ENCODE peak calls at places on chromosomes 4 and X, in nine cellular contexts. J, Q, W, Z, V, C, Y, P and F are unnamed samples.

GRCh38 chr4:7429069-7429416 is 5.7 kb downstream of the PSAPL1 start:
- DNase-seq in J (no peak), Q (no peak), W (no peak), Z (no peak), V (no peak), C (no peak), Y (no peak), P (no peak), F (no peak)

GRCh38 chr4:94507708-94508107 is 56.0 kb downstream of the PDLIM5 start:
- DNase-seq in J (no peak), Q (peak), W (peak), Z (peak), V (peak), C (no peak), Y (peak), P (no peak), F (no peak)

GRCh38 chr4:34261799-34262314 is 1982.5 kb downstream of the ARAP2 start:
- DNase-seq in J (no peak), Q (no peak), W (no peak), Z (no peak), V (no peak), C (no peak), Y (no peak), P (no peak), F (no peak)

GRCh38 chr4:139603576-139604387 is 47.8 kb upstream of the SETD7 start:
- DNase-seq in J (no peak), Q (no peak), W (peak), Z (peak), V (peak), C (peak), Y (peak), P (peak), F (no peak)

GRCh38 chr4:17163156-17163555 is 264.7 kb upstream of the LDB2 start:
- DNase-seq in J (no peak), Q (no peak), W (no peak), Z (no peak), V (no peak), C (no peak), Y (no peak), P (no peak), F (no peak)

GRCh38 chr4:3860913-3861636 is 94.9 kb downstream of the ADRA2C start:
- DNase-seq in J (no peak), Q (no peak), W (no peak), Z (no peak), V (no peak), C (no peak), Y (no peak), P (no peak), F (no peak)

GRCh38 chr4:10926025-10926424 is 241.5 kb upstream of the CLNK start:
- DNase-seq in J (no peak), Q (peak), W (peak), Z (no peak), V (no peak), C (no peak), Y (no peak), P (no peak), F (no peak)

GRCh38 chr4:37767019-37767418 is 59.5 kb upstream of the PGM2 start:
- DNase-seq in J (no peak), Q (no peak), W (no peak), Z (no peak), V (no peak), C (no peak), Y (no peak), P (no peak), F (no peak)

GRCh38 chr4:55409468-55410171 is 13.9 kb downstream of the TMEM165 start:
- DNase-seq in J (no peak), Q (no peak), W (peak), Z (no peak), V (no peak), C (no peak), Y (peak), P (no peak), F (no peak)

GRCh38 chrX:97858592-97858991 is 974.9 kb downstream of the RPA4 start:
- DNase-seq in J (no peak), Q (no peak), W (peak), Z (no peak), V (no peak), C (no peak), Y (peak), P (no peak), F (no peak)

GRCh38 chrX:13571136-13571535 is 1.7 kb downstream of the EGFL6 start:
- DNase-seq in J (no peak), Q (no peak), W (peak), Z (no peak), V (no peak), C (no peak), Y (no peak), P (no peak), F (no peak)

GRCh38 chrX:23659339-23659738 is 8.0 kb upstream of the PRDX4 start:
- DNase-seq in J (no peak), Q (no peak), W (no peak), Z (no peak), V (no peak), C (no peak), Y (no peak), P (no peak), F (no peak)

GRCh38 chrX:40171513-40172168 is 73.9 kb upstream of the BCOR start:
- DNase-seq in J (no peak), Q (no peak), W (peak), Z (no peak), V (no peak), C (no peak), Y (no peak), P (no peak), F (peak)

GRCh38 chr4:40316333-40316781 is 18.8 kb upstream of the CHRNA9 start:
- DNase-seq in J (no peak), Q (peak), W (peak), Z (peak), V (no peak), C (no peak), Y (peak), P (peak), F (no peak)
- H3K4me3 ChIP-seq in J (peak), Q (peak), W (peak), Z (no peak), V (no peak), C (peak), Y (peak), P (peak), F (peak)

GRCh38 chr4:48483006-48483776 is at the start of gene SLC10A4:
- DNase-seq in J (no peak), Q (no peak), W (peak), Z (no peak), V (no peak), C (peak), Y (no peak), P (no peak), F (no peak)
- H3K4me3 ChIP-seq in J (peak), Q (peak), W (no peak), Z (no peak), V (peak), C (peak), Y (peak), P (no peak), F (peak)

GRCh38 chrX:10602646-10603045 is 17.7 kb downstream of the MID1 start:
- DNase-seq in J (no peak), Q (no peak), W (no peak), Z (no peak), V (no peak), C (no peak), Y (no peak), P (no peak), F (no peak)
- H3K4me3 ChIP-seq in J (no peak), Q (no peak), W (no peak), Z (no peak), V (no peak), C (no peak), Y (no peak), P (no peak), F (no peak)

GRCh38 chr4:188976644-188977115 is 837.4 kb downstream of the TRIML1 start:
- DNase-seq in J (no peak), Q (peak), W (peak), Z (no peak), V (no peak), C (no peak), Y (peak), P (peak), F (no peak)
- H3K4me3 ChIP-seq in J (no peak), Q (no peak), W (no peak), Z (no peak), V (no peak), C (no peak), Y (no peak), P (no peak), F (no peak)

DNA sequence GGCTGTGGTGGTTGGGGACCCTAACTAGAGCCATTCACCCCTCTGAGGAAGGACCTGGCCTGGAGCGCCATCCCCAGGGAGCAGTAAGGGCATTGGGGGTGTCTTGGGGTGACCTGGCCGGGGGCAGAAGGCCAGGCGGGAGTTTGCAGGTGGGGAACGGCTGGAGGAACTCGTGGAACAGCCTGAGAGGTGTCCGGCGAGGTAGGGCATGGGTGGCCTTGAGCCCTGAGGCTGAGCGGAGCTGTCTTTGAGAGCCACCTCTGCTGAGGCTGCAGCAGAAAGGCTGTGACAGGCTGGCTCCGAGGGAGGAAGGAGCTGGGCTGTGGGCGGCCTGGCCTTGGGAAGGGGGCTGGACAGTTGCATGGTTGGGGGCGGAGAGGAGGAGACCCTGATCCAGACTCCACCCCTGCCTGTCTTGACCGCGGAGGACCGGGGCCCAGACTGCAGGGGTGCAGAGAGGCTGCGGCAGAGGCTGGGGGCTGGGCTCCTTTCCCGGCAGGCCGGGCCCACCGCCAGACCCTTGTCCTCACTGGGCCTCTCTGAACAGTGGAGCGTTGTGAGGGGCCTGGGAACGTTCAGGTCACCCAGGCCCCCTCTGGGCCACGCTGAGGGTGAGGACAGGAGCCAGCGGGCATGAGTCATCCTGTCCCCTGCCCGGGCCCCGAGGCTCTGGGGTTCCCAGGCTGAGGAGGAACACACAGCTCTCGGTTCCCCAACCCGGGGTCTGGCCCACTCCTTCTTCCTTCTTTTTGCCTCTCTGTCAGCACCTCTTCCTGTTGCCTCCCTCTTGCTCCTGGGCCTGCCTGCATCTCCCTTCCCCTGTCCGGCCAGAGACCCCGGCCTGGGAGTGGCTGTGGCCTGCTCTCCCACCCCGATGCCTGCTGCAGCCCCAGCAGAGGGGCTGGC is 8.1 kb downstream of the SH3BP2 start:
- DNase-seq in J (peak), Q (peak), W (peak), Z (peak), V (no peak), C (no peak), Y (peak), P (no peak), F (no peak)
- H3K4me3 ChIP-seq in J (no peak), Q (peak), W (peak), Z (no peak), V (no peak), C (no peak), Y (no peak), P (no peak), F (no peak)

GRCh38 chr4:1047106-1047975 is 35.9 kb downstream of the FGFRL1 start:
- DNase-seq in J (peak), Q (no peak), W (no peak), Z (peak), V (no peak), C (no peak), Y (no peak), P (no peak), F (no peak)
- H3K4me3 ChIP-seq in J (no peak), Q (peak), W (peak), Z (no peak), V (no peak), C (peak), Y (peak), P (peak), F (no peak)

GRCh38 chr4:39937683-39938268 is 39.9 kb downstream of the PDS5A start:
- DNase-seq in J (no peak), Q (no peak), W (no peak), Z (no peak), V (no peak), C (no peak), Y (peak), P (no peak), F (no peak)
- H3K4me3 ChIP-seq in J (no peak), Q (no peak), W (no peak), Z (no peak), V (no peak), C (no peak), Y (no peak), P (no peak), F (no peak)

GRCh38 chrX:56233682-56234081 is 1.5 kb downstream of the KLF8 start:
- DNase-seq in J (no peak), Q (no peak), W (peak), Z (peak), V (peak), C (no peak), Y (no peak), P (no peak), F (no peak)
- H3K4me3 ChIP-seq in J (no peak), Q (no peak), W (peak), Z (no peak), V (no peak), C (no peak), Y (no peak), P (no peak), F (no peak)

GRCh38 chr4:125003840-125004239 is 291.3 kb upstream of the ANKRD50 start:
- DNase-seq in J (no peak), Q (no peak), W (no peak), Z (no peak), V (no peak), C (no peak), Y (no peak), P (no peak), F (no peak)
- H3K4me3 ChIP-seq in J (no peak), Q (no peak), W (no peak), Z (no peak), V (no peak), C (no peak), Y (no peak), P (no peak), F (no peak)

GRCh38 chr4:42653606-42654560 is 3.0 kb downstream of the ATP8A1 start:
- DNase-seq in J (no peak), Q (no peak), W (no peak), Z (peak), V (no peak), C (no peak), Y (no peak), P (no peak), F (no peak)
- H3K4me3 ChIP-seq in J (no peak), Q (no peak), W (no peak), Z (no peak), V (no peak), C (no peak), Y (no peak), P (no peak), F (peak)